ENCODE peak calls at places on chromosomes 16 and 17, in five cellular contexts. V is GM12878, S is GM23248, Y is MM.1S, X is neural progenitor cell. H is an unnamed sample.

GRCh38 chr16:84732674-84733352 is 33.0 kb downstream of the USP10 start:
- DNase-seq in Y (no peak), S (no peak), V (no peak), X (no peak), H (no peak)

GRCh38 chr17:61414936-61415251 is 15.3 kb downstream of the TBX2 start:
- DNase-seq in S (no peak), Y (no peak), X (no peak), V (no peak), H (no peak)

GRCh38 chr17:76481091-76481655 is 13.8 kb downstream of the AANAT start:
- DNase-seq in V (peak; percentile 71), S (no peak), X (no peak), Y (peak; percentile 93), H (no peak)

GRCh38 chr16:23160574-23160973 is 11.3 kb upstream of the USP31 start:
- DNase-seq in X (no peak), S (no peak), V (no peak), Y (no peak), H (no peak)

GRCh38 chr16:89293276-89294143 is 76.0 kb downstream of the ZNF778 start:
- DNase-seq in Y (no peak), X (peak; percentile 52), S (no peak), V (no peak), H (no peak)

GRCh38 chr16:64711026-64711425 is 410.8 kb downstream of the CDH11 start:
- DNase-seq in X (no peak), V (no peak), Y (no peak), S (peak; percentile 40), H (no peak)

GRCh38 chr16:64428463-64428862 is 693.4 kb downstream of the CDH11 start:
- DNase-seq in S (peak; percentile 62), X (no peak), V (no peak), Y (no peak), H (no peak)

GRCh38 chr17:4161179-4161559 is 18.2 kb downstream of the CYB5D2 start:
- DNase-seq in Y (no peak), X (no peak), S (peak; percentile 73), V (no peak), H (no peak)

GRCh38 chr16:82605863-82606620 is 20.7 kb upstream of the CDH13 start:
- DNase-seq in Y (no peak), X (peak; percentile 38), V (no peak), S (no peak), H (no peak)

DNA sequence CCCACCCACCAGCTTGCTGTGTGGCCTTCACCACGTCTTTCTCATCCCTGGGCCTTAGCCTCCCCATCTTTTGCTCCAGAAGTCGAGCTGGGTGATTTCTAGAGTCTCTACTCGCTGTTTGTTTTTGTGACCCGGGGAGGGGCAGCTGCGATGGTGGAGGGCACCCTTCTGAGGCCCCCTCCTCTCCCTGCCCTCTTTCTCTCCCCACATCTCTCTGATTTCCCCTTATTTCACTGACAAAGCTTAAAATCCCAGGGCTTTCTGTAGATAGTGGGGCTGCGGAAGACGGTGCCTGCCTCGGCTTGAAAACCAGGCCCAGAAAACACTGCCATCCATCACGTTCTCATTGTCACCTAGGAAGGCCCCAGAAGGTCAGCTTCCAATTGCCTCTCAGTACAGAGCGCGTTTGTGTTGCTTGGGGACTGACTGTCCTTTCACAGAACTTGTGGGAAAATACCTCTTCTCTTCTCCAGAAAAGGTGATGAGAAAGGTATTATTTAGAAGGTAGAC is 95.1 kb downstream of the NTN1 start:
- DNase-seq in Y (no peak), X (no peak), S (no peak), V (no peak), H (no peak)
- H3K4me3 ChIP-seq in Y (no peak overlapping the region), X (no peak overlapping the region), S (no peak overlapping the region), V (no peak overlapping the region), H (no peak overlapping the region)

DNA sequence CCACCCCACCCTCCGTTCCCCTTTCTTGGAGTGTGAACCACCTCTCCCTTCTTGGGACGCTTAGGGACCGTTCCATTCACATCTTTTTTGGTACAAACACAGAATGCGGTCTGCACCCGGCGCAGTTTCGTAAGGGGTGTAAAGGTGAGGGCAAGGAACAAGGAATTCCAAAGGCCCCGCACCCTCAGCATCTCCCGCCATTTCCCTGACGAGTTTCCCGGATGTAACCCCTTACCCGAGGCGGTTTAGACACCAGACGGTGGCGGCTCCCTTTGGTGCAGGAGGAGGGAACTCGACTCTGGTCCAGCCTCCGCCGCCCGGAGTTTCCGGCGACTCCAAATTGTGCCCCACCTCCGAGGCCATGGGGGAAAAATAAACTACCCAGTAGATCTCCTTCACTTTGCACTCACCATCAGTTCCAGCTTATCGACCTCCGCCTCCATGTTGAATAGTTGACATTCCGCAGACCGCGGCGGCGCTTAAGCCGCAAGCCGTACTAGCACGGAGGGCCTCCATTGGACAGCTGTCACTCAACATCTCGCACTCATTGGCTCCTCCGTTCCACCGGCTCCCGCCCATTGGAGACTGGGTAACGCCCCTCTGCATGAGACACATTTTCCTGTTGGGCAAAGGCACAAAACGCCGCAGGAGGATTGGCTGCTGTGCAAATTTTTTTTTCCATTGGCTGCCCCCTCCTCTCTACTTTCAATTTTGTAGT is at the start of gene SKA2:
- DNase-seq in X (peak; percentile 99), V (peak; percentile 100), S (peak; percentile 99), Y (no peak), H (no peak)
- TF ChIP-seq EZH2 in X (no peak), V (peak; percentile 91), S (no peak), Y (no peak), H (no peak)

GRCh38 chr17:59601130-59601529 is 18.6 kb upstream of the CLTC start:
- DNase-seq in Y (no peak), S (no peak), X (no peak), V (no peak), H (no peak)

GRCh38 chr17:59600169-59600568 is 19.5 kb upstream of the CLTC start:
- DNase-seq in V (no peak), Y (no peak), X (no peak), S (no peak), H (no peak)
- H3K4me3 ChIP-seq in V (no peak overlapping the region), Y (no peak overlapping the region), X (no peak overlapping the region), S (no peak overlapping the region), H (no peak overlapping the region)

DNA sequence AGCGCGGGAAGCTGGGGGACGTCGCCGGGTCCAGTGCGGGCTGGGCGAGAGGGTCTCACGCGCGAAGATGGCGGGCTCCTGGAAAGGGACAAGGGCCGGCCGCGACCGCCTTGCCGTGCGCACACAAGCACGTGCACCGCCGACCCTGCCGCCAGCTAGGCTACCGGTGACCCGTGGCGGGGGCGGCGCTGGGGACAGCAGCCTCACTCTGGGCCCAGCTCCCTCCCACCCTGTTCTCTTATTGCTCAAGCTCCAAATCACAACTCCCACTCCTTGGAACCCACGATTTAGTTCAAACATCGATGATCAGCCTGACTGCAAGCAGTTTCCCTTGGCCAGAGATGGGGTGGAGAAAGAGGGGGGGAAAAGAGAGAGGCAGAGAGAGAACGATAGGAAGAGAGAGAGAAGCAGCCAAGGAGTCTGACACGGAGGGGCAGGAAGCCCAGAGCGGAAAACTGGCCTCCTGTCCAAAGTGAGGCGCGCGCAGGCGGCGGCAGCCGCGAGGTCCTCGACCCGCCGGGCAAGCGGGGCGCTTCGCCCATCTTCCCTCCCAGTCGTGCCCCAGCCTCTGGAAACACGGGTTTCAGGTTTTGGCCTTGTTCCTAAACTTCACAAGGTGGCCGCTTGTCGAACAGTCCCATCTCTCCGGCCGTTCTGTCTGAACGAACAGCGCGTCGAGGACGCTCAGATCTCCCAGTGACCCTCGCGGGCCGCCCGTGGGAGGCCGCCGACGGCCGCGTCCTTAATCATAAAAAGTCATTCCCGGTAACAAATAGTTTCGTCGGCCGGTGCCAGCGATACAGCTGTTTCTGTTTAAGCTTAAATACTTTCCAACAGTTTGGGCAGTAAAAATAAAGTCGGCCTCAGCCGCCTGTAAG is 1.7 kb upstream of the CBX8 start:
- DNase-seq in S (peak; percentile 67), V (no peak), Y (no peak), X (peak; percentile 63), H (no peak)
- TF ChIP-seq EZH2 in S (peak; percentile 87), V (peak; percentile 93), Y (peak; percentile 12), X (peak; percentile 95), H (no peak)

H was measured in SK-N-MC.